ENCODE peak calls at places on chromosome 2, in five cellular contexts. J, I, R, B and Y are unnamed samples.

GRCh38 chr2:238099709-238100048 is 461 bp upstream of the ESPNL start:
- DNase-seq in R (no peak), J (no peak), I (no peak), B (no peak), Y (no peak)

GRCh38 chr2:227010433-227010832 is 153.6 kb downstream of the COL4A4 start:
- DNase-seq in I (no peak), B (peak; percentile 30), J (no peak), R (peak; percentile 73), Y (no peak)

GRCh38 chr2:6524678-6525367 is 340.9 kb downstream of the CMPK2 start:
- DNase-seq in R (peak; percentile 93), I (no peak), J (no peak), B (peak; percentile 2), Y (no peak)

GRCh38 chr2:71530246-71530986 is 77.1 kb downstream of the DYSF start:
- DNase-seq in B (peak; percentile 33), I (no peak), R (peak; percentile 21), J (peak; percentile 31), Y (no peak)

GRCh38 chr2:193240752-193241151 is 1046.0 kb upstream of the TMEFF2 start:
- DNase-seq in J (no peak), B (peak; percentile 1), R (no peak), I (no peak), Y (no peak)

GRCh38 chr2:237581751-237582746 is 8.5 kb downstream of the RAB17 start:
- DNase-seq in I (peak; percentile 10), R (peak; percentile 58), B (peak; percentile 71), J (no peak), Y (no peak)

GRCh38 chr2:144460981-144461766 is 58.7 kb downstream of the ZEB2 start:
- DNase-seq in J (no peak), I (no peak), R (peak; percentile 95), B (peak; percentile 37), Y (no peak)

GRCh38 chr2:69816923-69817542 is 12.4 kb upstream of the GMCL1 start:
- DNase-seq in I (peak; percentile 44), J (peak; percentile 85), B (peak; percentile 77), R (peak; percentile 76), Y (peak; percentile 48)

GRCh38 chr2:108148555-108148954 is 91.2 kb upstream of the SULT1C3 start:
- DNase-seq in B (no peak), I (no peak), J (no peak), R (no peak), Y (no peak)

GRCh38 chr2:191109888-191110287 is 40.9 kb downstream of the STAT4 start:
- DNase-seq in R (peak; percentile 84), B (peak; percentile 43), J (no peak), I (no peak), Y (no peak)

GRCh38 chr2:113309655-113310387 is 31.1 kb upstream of the PAX8 start:
- DNase-seq in R (peak; percentile 31), I (no peak), B (no peak), J (no peak), Y (no peak)

GRCh38 chr2:23692263-23692662 is 234.7 kb downstream of the ATAD2B start:
- DNase-seq in R (no peak), I (no peak), B (no peak), J (no peak), Y (no peak)

GRCh38 chr2:203928849-203929248 is 7.7 kb upstream of the ICOS start:
- DNase-seq in I (no peak), R (peak; percentile 7), J (no peak), B (no peak), Y (no peak)

GRCh38 chr2:177633910-177634294 is 241.3 kb downstream of the AGPS start:
- DNase-seq in R (no peak), B (no peak), J (no peak), I (no peak), Y (no peak)

GRCh38 chr2:128302744-128303067 is 16.0 kb downstream of the HS6ST1 start:
- DNase-seq in J (no peak), R (no peak), B (peak; percentile 40), I (no peak), Y (no peak)